ENCODE peak calls at places on chromosomes 3 and 15, in five cellular contexts. A is CD8-positive, alpha-beta T cell; E is CD4-positive, alpha-beta memory T cell; P is Karpas-422; D is heart right ventricle. I is an unnamed sample. For H3K4me1, the result is how much of the 10 kb centered on the place peaks cover.

GRCh38 chr3:178795349-178795748 is 259.1 kb downstream of the KCNMB2 start:
- DNase-seq in P (no peak), D (no peak), E (no peak), A (no peak), I (no peak)

GRCh38 chr15:73965094-73965729 is 26.9 kb downstream of the STOML1 start:
- DNase-seq in E (no peak), P (no peak), A (no peak), D (no peak), I (no peak)

GRCh38 chr3:190676477-190676876 is 162.6 kb downstream of the IL1RAP start:
- DNase-seq in P (no peak), E (no peak), A (no peak), D (no peak), I (no peak)

GRCh38 chr15:34606545-34606944 is 23.1 kb upstream of the GOLGA8B start:
- DNase-seq in P (no peak), D (no peak), E (no peak), A (no peak), I (no peak)

GRCh38 chr3:178386401-178386800 is 149.8 kb upstream of the KCNMB2 start:
- DNase-seq in A (no peak), E (no peak), D (no peak), P (no peak), I (no peak)

GRCh38 chr3:14126017-14126902 is 1.4 kb downstream of the TMEM43 start:
- DNase-seq in D (no peak), A (peak), P (no peak), E (no peak), I (peak)

GRCh38 chr15:42083916-42084315 is 10.4 kb downstream of the PLA2G4D start:
- DNase-seq in P (no peak), A (no peak), E (no peak), D (no peak), I (no peak)

GRCh38 chr3:12507871-12508281 is 23.6 kb downstream of the TSEN2 start:
- DNase-seq in P (no peak), E (no peak), A (no peak), D (no peak), I (no peak)

GRCh38 chr3:177385831-177386301 is 188.6 kb upstream of the TBL1XR1 start:
- DNase-seq in E (no peak), A (no peak), P (no peak), D (no peak), I (no peak)

GRCh38 chr3:172626241-172626640 is 84.6 kb downstream of the NCEH1 start:
- DNase-seq in D (no peak), E (no peak), A (no peak), P (no peak), I (no peak)

GRCh38 chr3:122992628-122993570 is 34.7 kb downstream of the SEMA5B start:
- DNase-seq in P (no peak), D (no peak), E (no peak), A (no peak), I (no peak)

GRCh38 chr15:40192942-40193341 is 32.1 kb downstream of the BUB1B start:
- DNase-seq in A (no peak), P (no peak), D (no peak), E (no peak), I (no peak)

GRCh38 chr3:99953596-99953995 is 135.9 kb downstream of the CMSS1 start:
- DNase-seq in A (no peak), E (no peak), D (no peak), P (no peak), I (no peak)

GRCh38 chr15:83658406-83658805 is 4.5 kb downstream of the ADAMTSL3 start:
- DNase-seq in D (peak), P (no peak), A (no peak), E (no peak), I (no peak)

GRCh38 chr3:26484140-26484539 is 138.4 kb upstream of the LRRC3B start:
- DNase-seq in P (no peak), E (no peak), D (no peak), A (no peak), I (no peak)

GRCh38 chr3:48897401-48898376 is 993 bp downstream of the SLC25A20 start:
- DNase-seq in A (no peak), D (no peak), E (peak), P (peak), I (peak)

GRCh38 chr15:99167640-99168039 is 62.8 kb downstream of the SYNM start:
- DNase-seq in E (no peak), P (no peak), D (no peak), A (no peak), I (no peak)

GRCh38 chr3:193902557-193903256 is 233.2 kb upstream of the HES1 start:
- DNase-seq in D (no peak), E (no peak), A (no peak), P (no peak), I (no peak)

GRCh38 chr15:38868326-38869114 is 303.9 kb upstream of the RASGRP1 start:
- DNase-seq in A (no peak), E (no peak), P (no peak), D (no peak), I (peak)

GRCh38 chr15:52466134-52466701 is 62.5 kb downstream of the MYO5A start:
- DNase-seq in A (no peak), E (peak), P (peak), D (peak), I (no peak)

GRCh38 chr3:22156868-22157267 is 405.9 kb upstream of the ZNF385D start:
- DNase-seq in A (no peak), E (no peak), P (no peak), D (no peak), I (no peak)

GRCh38 chr3:19901337-19901736 is 32.7 kb downstream of the EFHB start:
- DNase-seq in P (no peak), E (no peak), A (no peak), D (no peak), I (no peak)

GRCh38 chr15:80234883-80235282 is 17.1 kb downstream of the CTXND1 start:
- DNase-seq in D (no peak), A (peak), E (peak), P (peak), I (no peak)

GRCh38 chr3:116473602-116474001 is 28.3 kb upstream of the LSAMP start:
- DNase-seq in E (no peak), P (no peak), A (no peak), D (no peak), I (no peak)

GRCh38 chr3:190811775-190812480 is 50.6 kb downstream of the GMNC start:
- DNase-seq in P (peak), E (no peak), D (peak), A (no peak), I (no peak)

GRCh38 chr15:66849393-66849745 is 147.3 kb downstream of the SMAD6 start:
- DNase-seq in E (no peak), A (no peak), D (no peak), P (no peak), I (no peak)

GRCh38 chr15:36313021-36313420 is 266.4 kb upstream of the CDIN1 start:
- DNase-seq in A (no peak), E (no peak), P (no peak), D (no peak), I (no peak)

GRCh38 chr3:179526989-179527391 is 35.7 kb upstream of the ACTL6A start:
- DNase-seq in E (no peak), D (peak), A (no peak), P (no peak), I (peak)

GRCh38 chr3:109384164-109384563 is 46.8 kb upstream of the DPPA4 start:
- DNase-seq in A (no peak), D (no peak), E (no peak), P (no peak), I (no peak)

GRCh38 chr3:30811174-30811795 is 83.2 kb downstream of the GADL1 start:
- DNase-seq in P (no peak), D (no peak), A (no peak), E (no peak), I (no peak)

GRCh38 chr15:60384052-60384451 is 13.7 kb downstream of the ANXA2 start:
- DNase-seq in D (no peak), E (no peak), P (no peak), A (no peak), I (no peak)

GRCh38 chr3:170762081-170762480 is 107.9 kb downstream of the RPL22L1 start:
- DNase-seq in A (no peak), E (no peak), D (no peak), P (no peak), I (no peak)

GRCh38 chr15:62125763-62126162 is 39.3 kb downstream of the C2CD4B start:
- DNase-seq in A (no peak), P (peak), D (peak), E (no peak), I (no peak)

GRCh38 chr3:143002727-143003126 is 1.4 kb downstream of the U2SURP start:
- DNase-seq in A (no peak), P (peak), E (no peak), D (no peak), I (no peak)

GRCh38 chr3:120350431-120350941 is 1.3 kb upstream of the LRRC58 start:
- DNase-seq in A (no peak), D (peak), E (no peak), P (peak), I (peak)

GRCh38 chr3:64166584-64167155 is 58.6 kb downstream of the PRICKLE2 start:
- DNase-seq in D (no peak), A (no peak), E (no peak), P (no peak), I (no peak)
- H3K4me1 ChIP-seq in D (under half), A (under half), E (under half), P (under half), I (under half)

DNA sequence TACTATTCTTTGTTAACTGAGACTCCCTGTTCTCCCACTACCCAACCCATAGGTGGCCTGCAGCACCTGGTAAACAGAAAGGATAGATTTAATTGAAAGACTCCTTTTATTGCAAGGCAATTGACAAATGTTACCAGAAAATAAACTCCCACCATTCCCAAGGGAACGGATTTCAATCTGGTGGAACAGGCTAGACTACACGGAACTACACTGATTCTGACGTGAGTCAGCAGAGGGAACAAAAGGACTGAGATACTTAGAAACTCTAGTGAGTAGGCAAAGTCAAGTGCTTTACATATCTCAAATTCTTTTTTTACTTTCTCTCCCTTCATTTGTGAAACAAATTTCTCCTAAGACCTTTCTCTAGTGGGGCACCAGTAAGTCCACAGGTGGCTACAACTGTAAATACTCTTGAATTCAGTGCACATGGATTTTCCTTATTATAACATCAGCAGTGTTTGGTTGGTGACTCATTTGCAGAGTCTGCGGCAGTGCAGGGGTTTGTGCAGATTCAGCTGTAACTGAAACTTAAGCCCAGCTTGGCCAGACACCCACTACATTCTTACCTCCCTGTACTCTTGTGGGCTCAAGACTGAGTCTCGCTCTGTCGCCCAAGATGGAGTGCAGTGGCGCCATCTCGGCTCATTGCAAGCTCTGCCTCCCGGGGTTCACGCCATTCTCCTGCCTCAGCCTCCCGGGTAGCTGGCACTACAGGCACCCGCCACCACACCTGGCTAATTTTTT is 34.3 kb upstream of the PLSCR2 start:
- DNase-seq in E (no peak), D (no peak), A (no peak), P (peak), I (no peak)
- H3K27ac ChIP-seq in E (no peak), D (no peak), A (no peak), P (peak), I (no peak)

GRCh38 chr15:70873232-70874054 is 18.8 kb downstream of the THAP10 start:
- DNase-seq in E (no peak), P (no peak), A (no peak), D (no peak), I (no peak)

GRCh38 chr15:70867911-70868467 is 14.0 kb upstream of the LARP6 start:
- DNase-seq in P (no peak), A (no peak), E (no peak), D (peak), I (no peak)

GRCh38 chr15:70870066-70870465 is 16.1 kb upstream of the LARP6 start:
- DNase-seq in D (no peak), E (no peak), P (no peak), A (no peak), I (no peak)

GRCh38 chr15:70866982-70867644 is 13.2 kb upstream of the LARP6 start:
- DNase-seq in E (no peak), D (no peak), A (no peak), P (no peak), I (no peak)

GRCh38 chr15:70869346-70869745 is 15.4 kb upstream of the LARP6 start:
- DNase-seq in P (no peak), E (no peak), A (no peak), D (no peak), I (no peak)
- H3K4me3 ChIP-seq in P (no peak), E (no peak), A (no peak), D (no peak), I (no peak)

DNA sequence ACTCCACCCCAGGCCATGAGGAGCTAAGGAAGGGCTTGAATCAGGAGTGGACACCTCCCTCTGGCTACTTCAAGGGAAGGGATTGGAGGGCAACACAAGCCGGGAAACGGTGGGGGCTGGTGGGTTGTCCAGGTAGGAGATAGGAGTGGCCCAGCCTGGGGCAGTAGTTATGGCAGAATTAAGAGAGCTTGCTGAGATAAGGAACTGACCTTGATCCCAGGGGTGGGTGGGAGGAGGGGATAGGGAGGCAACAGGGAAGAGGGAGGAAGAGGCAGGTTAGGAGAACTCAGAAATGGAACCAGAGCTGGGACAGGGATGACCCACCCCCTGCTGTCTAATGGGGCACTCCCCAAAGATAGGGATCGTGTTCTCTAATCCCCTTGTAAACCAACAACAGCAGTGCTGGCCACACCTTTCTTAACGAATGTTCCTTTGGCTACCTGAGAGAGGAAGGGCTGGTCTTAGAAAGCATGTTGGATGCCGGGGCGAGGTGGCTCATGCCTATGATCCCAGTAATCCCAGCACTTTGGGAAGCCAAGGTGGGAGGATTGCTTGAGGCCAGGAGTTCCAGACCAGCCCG is 89.3 kb downstream of the ANP32A start:
- DNase-seq in D (no peak), A (no peak), P (no peak), E (no peak), I (no peak)
- H3K4me1 ChIP-seq in D (half or more), A (under half), P (under half), E (under half), I (under half)

GRCh38 chr15:70853270-70853854 is 595 bp downstream of the LARP6 start:
- DNase-seq in D (no peak), E (no peak), P (no peak), A (no peak), I (no peak)

GRCh38 chr15:70852501-70853269 is 1.3 kb downstream of the LARP6 start:
- DNase-seq in E (no peak), D (no peak), P (no peak), A (no peak), I (no peak)

GRCh38 chr15:70854669-70854976 is 666 bp upstream of the LARP6 start:
- DNase-seq in P (no peak), E (no peak), A (no peak), D (no peak), I (no peak)

GRCh38 chr15:70853855-70854668 is at the start of gene LARP6:
- DNase-seq in P (no peak), D (peak), A (no peak), E (peak), I (no peak)

GRCh38 chr15:70851889-70852288 is 2.1 kb downstream of the LARP6 start:
- DNase-seq in A (no peak), E (no peak), P (no peak), D (no peak), I (no peak)
- H3K27ac ChIP-seq in A (no peak), E (no peak), P (no peak), D (peak), I (peak)

GRCh38 chr3:9362731-9363530 is at the start of gene THUMPD3:
- DNase-seq in D (peak), A (peak), E (peak), P (peak), I (peak)

DNA sequence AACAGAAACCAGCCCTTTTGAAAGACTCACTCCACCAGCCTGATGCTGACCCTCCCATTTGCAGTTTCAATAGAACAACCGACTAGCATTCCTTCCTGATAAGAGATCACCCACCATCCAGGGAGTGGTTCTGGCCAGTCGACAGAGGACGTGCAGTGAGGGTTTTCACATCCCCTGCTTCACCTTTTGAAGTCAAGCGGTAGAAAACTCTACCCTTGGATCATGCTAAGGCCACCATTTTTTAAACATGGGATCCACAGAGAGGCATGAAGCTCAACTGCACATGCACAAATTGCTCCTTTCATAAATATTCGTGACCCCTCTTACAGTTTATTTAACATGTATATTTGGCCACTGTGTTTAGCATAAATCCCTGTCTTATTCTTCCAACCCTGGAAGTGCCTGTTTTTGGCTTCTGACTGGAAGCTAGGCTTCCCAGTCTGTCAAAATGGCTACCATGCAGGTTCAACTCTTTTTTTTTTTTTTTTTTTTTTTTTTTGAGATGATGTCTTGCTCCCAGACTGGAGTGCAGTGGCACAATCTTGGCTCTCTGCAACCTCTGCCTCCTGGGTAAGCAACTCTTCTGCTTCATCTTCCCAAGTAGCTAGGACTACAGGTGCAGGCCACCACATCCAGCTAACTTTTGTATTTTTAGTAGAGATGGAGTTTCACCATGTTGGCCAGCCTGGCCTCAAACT is 1.0 kb upstream of the THUMPD3 start:
- DNase-seq in E (no peak), D (no peak), P (no peak), A (no peak), I (no peak)
- H3K4me3 ChIP-seq in E (no peak), D (peak), P (peak), A (peak), I (peak)

DNA sequence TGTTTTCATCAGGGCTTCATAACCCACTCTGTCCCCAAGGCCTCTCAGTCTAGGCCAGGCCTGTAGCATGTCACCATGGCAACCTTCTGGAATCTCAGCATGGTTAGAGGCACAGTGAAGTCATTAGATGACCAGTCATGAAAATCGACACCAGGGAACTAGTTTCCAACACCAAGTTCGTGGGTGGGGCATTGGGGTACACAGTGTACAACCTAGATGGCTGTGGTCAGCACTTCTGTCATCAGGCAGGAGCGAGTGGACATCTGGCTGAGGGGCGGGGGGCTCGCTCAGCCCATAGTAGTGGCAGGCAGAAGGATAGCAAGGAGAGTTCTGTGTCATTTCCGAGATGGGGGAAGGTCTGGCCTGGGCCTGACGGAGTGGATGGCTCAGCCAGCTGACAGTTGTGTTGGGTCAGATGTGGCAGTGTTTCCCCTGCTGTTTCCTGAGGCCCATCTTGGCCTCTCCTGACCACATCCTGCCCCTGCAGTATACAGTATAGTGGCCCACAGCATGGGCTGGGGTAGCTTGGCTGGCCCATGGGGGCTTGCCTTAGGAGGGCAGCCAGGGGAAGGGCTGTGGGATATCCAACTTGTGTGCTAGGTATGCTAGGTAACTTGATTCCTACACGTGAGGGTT is 75.8 kb upstream of the PRR23C start:
- DNase-seq in A (no peak), D (no peak), P (no peak), E (no peak), I (peak)
- H3K4me1 ChIP-seq in A (under half), D (under half), P (under half), E (under half), I (under half)

DNA sequence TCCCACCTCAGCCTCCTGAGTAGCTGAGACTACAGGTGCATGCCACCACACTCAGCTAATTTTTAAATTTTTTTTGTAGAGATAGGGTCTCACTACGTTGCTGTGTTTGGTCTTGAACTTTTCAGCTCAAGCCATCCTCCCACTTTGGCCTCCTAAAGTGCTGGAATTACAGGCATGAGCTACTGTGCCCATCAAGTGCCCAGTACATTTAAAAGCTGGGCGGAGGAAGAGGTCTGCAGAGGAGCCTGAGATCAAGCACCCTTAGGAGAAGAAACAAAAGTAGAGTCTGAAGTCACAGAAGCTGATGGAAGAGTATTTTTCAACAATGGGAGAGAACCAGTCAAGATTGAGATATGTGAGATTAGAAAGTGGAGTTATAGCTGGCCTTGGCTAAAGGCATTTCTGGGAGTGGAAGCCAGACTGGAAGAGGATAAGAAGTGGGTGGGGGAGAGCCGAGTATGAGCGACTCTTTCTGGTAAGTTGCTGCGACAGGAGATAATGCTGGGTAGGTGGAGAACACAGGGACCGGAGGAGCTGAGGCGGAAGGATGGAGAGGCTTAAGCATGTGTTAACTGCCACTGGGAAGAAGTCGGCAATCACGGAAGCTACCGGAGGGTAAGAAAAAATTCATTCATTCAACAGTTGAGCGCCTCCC is 782 bp upstream of the IREB2 start:
- DNase-seq in A (no peak), P (no peak), E (no peak), D (no peak), I (no peak)
- H3K27ac ChIP-seq in A (peak), P (peak), E (peak), D (peak), I (peak)